ENCODE peak calls at places on chromosomes 11 and 22, in eight cellular contexts. N, K, G, Q, E, J, Y and W are unnamed samples.

GRCh38 chr22:41831828-41832552 is 915 bp upstream of the SREBF2 start:
- DNase-seq in N (no peak), Q (no peak), E (peak), Y (no peak), K (no peak), J (no peak), G (no peak), W (no peak)

GRCh38 chr11:114068327-114068726 is 8.8 kb downstream of the ZBTB16 start:
- DNase-seq in N (no peak), Q (no peak), J (no peak), Y (no peak), G (no peak), E (no peak), K (no peak), W (no peak)

GRCh38 chr11:66857234-66857926 is 516 bp downstream of the LRFN4 start:
- DNase-seq in J (no peak), Q (peak), G (no peak), E (no peak), Y (no peak), K (no peak), N (no peak), W (no peak)

GRCh38 chr22:35231585-35232084 is 25.7 kb upstream of the HMGXB4 start:
- DNase-seq in Q (peak), K (peak), Y (no peak), E (peak), G (peak), J (peak), N (peak), W (peak)

GRCh38 chr22:24137595-24137994 is 43.7 kb upstream of the SUSD2 start:
- DNase-seq in K (no peak), E (no peak), N (no peak), Y (no peak), G (no peak), J (no peak), Q (no peak), W (no peak)

GRCh38 chr11:106281455-106282173 is 204.2 kb downstream of the AASDHPPT start:
- DNase-seq in Q (peak), J (no peak), Y (no peak), K (no peak), G (no peak), E (no peak), N (peak), W (no peak)

GRCh38 chr22:22785316-22786065 is 102.1 kb upstream of the IGLL5 start:
- DNase-seq in N (no peak), J (no peak), Q (no peak), E (no peak), G (no peak), K (no peak), Y (no peak), W (no peak)

GRCh38 chr22:26436903-26437515 is 7.9 kb downstream of the ASPHD2 start:
- DNase-seq in Q (no peak), G (no peak), N (no peak), K (no peak), Y (no peak), E (no peak), J (no peak), W (no peak)

GRCh38 chr11:122754553-122755322 is 83.6 kb upstream of the CRTAM start:
- DNase-seq in Y (peak), E (peak), N (no peak), Q (no peak), G (no peak), K (peak), J (peak), W (no peak)

GRCh38 chr22:41563051-41563711 is 2.4 kb downstream of the CSDC2 start:
- DNase-seq in G (no peak), J (no peak), K (no peak), Y (no peak), E (no peak), Q (peak), N (peak), W (no peak)

GRCh38 chr11:65555693-65556231 is 2.4 kb downstream of the LTBP3 start:
- DNase-seq in J (no peak), Q (peak), K (no peak), E (no peak), N (peak), G (no peak), Y (peak), W (no peak)

GRCh38 chr11:61713464-61713863 is 33.3 kb downstream of the DAGLA start:
- DNase-seq in Q (no peak), Y (no peak), J (no peak), K (no peak), G (no peak), N (no peak), E (no peak), W (no peak)

GRCh38 chr11:16956538-16957153 is 57.6 kb downstream of the PLEKHA7 start:
- DNase-seq in K (no peak), Q (peak), Y (no peak), G (no peak), N (no peak), J (no peak), E (no peak), W (no peak)

GRCh38 chr11:28089378-28089777 is 18.6 kb downstream of the KIF18A start:
- DNase-seq in E (no peak), Y (no peak), K (no peak), N (no peak), Q (no peak), J (no peak), G (no peak), W (no peak)

GRCh38 chr22:23838686-23839468 is at the start of gene DERL3:
- DNase-seq in Y (peak), E (peak), G (peak), Q (peak), N (peak), J (peak), K (peak), W (peak)

GRCh38 chr11:66855574-66856495 is 1.0 kb upstream of the LRFN4 start:
- DNase-seq in Y (peak), J (peak), N (no peak), G (peak), K (peak), Q (peak), E (peak), W (peak)

GRCh38 chr11:111694851-111695250 is 71.3 kb downstream of the PPP2R1B start:
- DNase-seq in N (no peak), J (peak), Y (no peak), E (no peak), Q (no peak), G (no peak), K (no peak), W (no peak)

GRCh38 chr11:19220903-19221682 is 19.3 kb upstream of the CSRP3 start:
- DNase-seq in G (no peak), N (no peak), K (no peak), Q (no peak), E (no peak), J (no peak), Y (no peak), W (no peak)

GRCh38 chr11:44623321-44623715 is 57.9 kb downstream of the CD82 start:
- DNase-seq in E (no peak), Y (peak), Q (no peak), J (peak), K (no peak), G (no peak), N (no peak), W (no peak)

GRCh38 chr22:37805878-37806277 is 1.9 kb upstream of the GCAT start:
- DNase-seq in K (no peak), Y (no peak), E (no peak), Q (no peak), J (no peak), N (no peak), G (no peak), W (no peak)

GRCh38 chr11:24163146-24163545 is 333.7 kb upstream of the LUZP2 start:
- DNase-seq in K (no peak), G (no peak), Q (no peak), N (no peak), J (no peak), E (no peak), Y (no peak), W (no peak)